ENCODE peak calls at places on chromosomes 12 and 14, in eight cellular contexts. O, C, G, Q, T, B, Z and H are unnamed samples.

GRCh38 chr12:113766880-113767878 is 198.9 kb downstream of the RBM19 start:
- DNase-seq in Q (no peak), O (no peak), T (peak), C (no peak), B (no peak), G (no peak), Z (peak), H (no peak)

GRCh38 chr12:131835616-131836171 is 7.5 kb downstream of the MMP17 start:
- DNase-seq in G (no peak), C (no peak), B (peak), Z (no peak), T (no peak), O (no peak), Q (no peak), H (no peak)

GRCh38 chr14:74539503-74539902 is 45.9 kb downstream of the ISCA2 start:
- DNase-seq in B (peak), O (no peak), Q (no peak), C (no peak), G (no peak), Z (no peak), T (no peak), H (no peak)

GRCh38 chr14:78848234-78848820 is 678.2 kb downstream of the NRXN3 start:
- DNase-seq in Q (peak), T (peak), G (no peak), C (peak), Z (peak), B (no peak), O (peak), H (peak)

GRCh38 chr14:98130691-98131090 is 1141.3 kb downstream of the BCL11B start:
- DNase-seq in Z (no peak), G (no peak), O (no peak), B (no peak), C (no peak), Q (no peak), T (no peak), H (no peak)

GRCh38 chr12:128806573-128806972 is 17.2 kb downstream of the SLC15A4 start:
- DNase-seq in T (no peak), Q (no peak), Z (no peak), G (no peak), C (no peak), B (no peak), O (no peak), H (no peak)

GRCh38 chr12:25372969-25373368 is 122.2 kb upstream of the KRAS start:
- DNase-seq in C (no peak), B (no peak), G (no peak), T (no peak), Z (no peak), Q (no peak), O (no peak), H (no peak)

GRCh38 chr12:90854136-90854689 is 100.8 kb downstream of the CCER1 start:
- DNase-seq in B (no peak), C (peak), T (peak), Q (no peak), Z (peak), G (no peak), O (no peak), H (peak)

GRCh38 chr14:85534435-85534834 is 4.5 kb downstream of the FLRT2 start:
- DNase-seq in C (peak), G (no peak), T (no peak), Z (no peak), O (peak), Q (no peak), B (no peak), H (peak)

GRCh38 chr14:101927859-101928258 is 36.5 kb upstream of the DYNC1H1 start:
- DNase-seq in Q (peak), G (no peak), T (no peak), C (no peak), O (no peak), Z (no peak), B (peak), H (no peak)

GRCh38 chr12:115468087-115468510 is 784.1 kb upstream of the TBX3 start:
- DNase-seq in T (peak), G (no peak), O (peak), B (peak), Q (peak), Z (no peak), C (no peak), H (no peak)

GRCh38 chr12:123614531-123614930 is 12.6 kb downstream of the DDX55 start:
- DNase-seq in C (no peak), G (no peak), Z (no peak), O (no peak), Q (no peak), B (no peak), T (no peak), H (no peak)

GRCh38 chr12:73547421-73547820 is 990.2 kb upstream of the ATXN7L3B start:
- DNase-seq in G (no peak), C (no peak), B (no peak), Q (no peak), O (no peak), Z (no peak), T (no peak), H (no peak)

GRCh38 chr12:107415066-107415465 is 270.5 kb upstream of the PWP1 start:
- DNase-seq in Q (no peak), G (no peak), T (peak), Z (no peak), O (no peak), C (no peak), B (no peak), H (no peak)

GRCh38 chr14:61260939-61261776 is 20.0 kb downstream of the TMEM30B start:
- DNase-seq in Q (no peak), T (peak), Z (peak), O (no peak), B (no peak), G (no peak), C (no peak), H (no peak)

GRCh38 chr14:20415723-20416622 is 2.7 kb upstream of the TEP1 start:
- DNase-seq in C (peak), B (no peak), T (peak), G (no peak), Z (peak), O (no peak), Q (peak), H (peak)

GRCh38 chr12:66947119-66947518 is 268.2 kb upstream of the GRIP1 start:
- DNase-seq in T (no peak), C (no peak), O (no peak), Z (no peak), Q (no peak), B (no peak), G (no peak), H (no peak)

GRCh38 chr12:66063976-66064375 is 66.6 kb downstream of the LLPH start:
- DNase-seq in Q (no peak), C (no peak), T (no peak), Z (no peak), O (no peak), G (no peak), B (no peak), H (no peak)

GRCh38 chr12:107493135-107493494 is 192.5 kb upstream of the PWP1 start:
- DNase-seq in T (no peak), G (no peak), B (no peak), Z (no peak), C (no peak), O (no peak), Q (no peak), H (no peak)

GRCh38 chr12:19055589-19055988 is 73.9 kb upstream of the PLEKHA5 start:
- DNase-seq in G (no peak), C (no peak), B (no peak), Q (no peak), T (no peak), O (no peak), Z (no peak), H (no peak)

GRCh38 chr12:48768147-48768546 is 20.7 kb downstream of the ADCY6 start:
- DNase-seq in B (no peak), Z (no peak), Q (no peak), T (no peak), C (no peak), G (no peak), O (no peak), H (no peak)

GRCh38 chr12:122452701-122453285 is 30.3 kb upstream of the CLIP1 start:
- DNase-seq in O (no peak), Z (no peak), B (no peak), C (no peak), Q (no peak), G (no peak), T (no peak), H (no peak)

GRCh38 chr12:53232641-53233538 is 881 bp upstream of the RARG start:
- DNase-seq in O (peak), Q (peak), G (no peak), C (peak), B (peak), Z (peak), T (peak), H (no peak)

GRCh38 chr12:123057505-123058265 is 77.2 kb downstream of the ARL6IP4 start:
- DNase-seq in C (no peak), B (no peak), Q (no peak), O (no peak), T (no peak), Z (no peak), G (no peak), H (no peak)

GRCh38 chr14:99579077-99579836 is 24.8 kb downstream of the CCDC85C start:
- DNase-seq in C (no peak), G (no peak), Q (peak), O (no peak), B (peak), T (peak), Z (peak), H (no peak)

GRCh38 chr12:67647251-67647546 is 1.3 kb upstream of the DYRK2 start:
- DNase-seq in O (peak), Z (no peak), C (no peak), G (no peak), T (no peak), B (no peak), Q (no peak), H (no peak)

GRCh38 chr12:101925935-101926334 is 48.6 kb downstream of the DRAM1 start:
- DNase-seq in G (no peak), B (no peak), O (no peak), T (no peak), C (no peak), Q (no peak), Z (no peak), H (no peak)

GRCh38 chr12:91276529-91276928 is 93.9 kb upstream of the DCN start:
- DNase-seq in B (no peak), O (no peak), Q (no peak), C (no peak), G (no peak), Z (no peak), T (no peak), H (no peak)

GRCh38 chr12:56630180-56630632 is at the start of gene BAZ2A:
- DNase-seq in C (peak), B (peak), O (peak), Z (peak), Q (peak), T (peak), G (peak), H (peak)

GRCh38 chr12:89971880-89972279 is 263.2 kb upstream of the ATP2B1 start:
- DNase-seq in T (peak), C (no peak), G (no peak), B (no peak), Q (no peak), O (no peak), Z (no peak), H (no peak)

GRCh38 chr12:86914716-86915115 is 658.5 kb upstream of the MGAT4C start:
- DNase-seq in B (no peak), Z (peak), C (peak), G (no peak), Q (no peak), O (peak), T (peak), H (peak)

GRCh38 chr14:23321572-23322547 is 603 bp downstream of the PABPN1 start:
- DNase-seq in T (peak), Z (peak), G (no peak), Q (peak), C (peak), B (peak), O (peak), H (no peak)

GRCh38 chr12:105523164-105524057 is 192.9 kb downstream of the C12orf75 start:
- DNase-seq in G (no peak), C (peak), Q (peak), T (no peak), B (peak), Z (no peak), O (no peak), H (no peak)

GRCh38 chr12:5748027-5748426 is 197.0 kb downstream of the ANO2 start:
- DNase-seq in C (no peak), O (no peak), T (no peak), G (no peak), Q (no peak), Z (no peak), B (no peak), H (no peak)

GRCh38 chr12:5746020-5746419 is 199.0 kb downstream of the ANO2 start:
- DNase-seq in B (no peak), G (no peak), T (no peak), C (no peak), Z (no peak), Q (no peak), O (no peak), H (no peak)

GRCh38 chr12:5746917-5747316 is 198.1 kb downstream of the ANO2 start:
- DNase-seq in C (no peak), Z (no peak), G (no peak), B (no peak), Q (no peak), O (no peak), T (no peak), H (no peak)

GRCh38 chr12:5746496-5746895 is 198.6 kb downstream of the ANO2 start:
- DNase-seq in G (no peak), O (no peak), T (no peak), Q (no peak), B (no peak), C (no peak), Z (no peak), H (no peak)

GRCh38 chr12:5745251-5745888 is 199.7 kb downstream of the ANO2 start:
- DNase-seq in Q (peak), B (no peak), Z (peak), T (peak), O (peak), G (peak), C (peak), H (peak)
- TF ChIP-seq CTCF in Q (peak), B (peak), Z (peak), T (peak), O (peak), G (peak), C (peak), H (peak)

GRCh38 chr12:12985817-12986408 is 14.2 kb downstream of the HEBP1 start:
- DNase-seq in O (peak), B (no peak), Z (peak), G (no peak), Q (peak), C (peak), T (peak), H (no peak)
- TF ChIP-seq CTCF in O (peak), B (peak), Z (peak), G (peak), Q (peak), C (peak), T (peak), H (no peak)

DNA sequence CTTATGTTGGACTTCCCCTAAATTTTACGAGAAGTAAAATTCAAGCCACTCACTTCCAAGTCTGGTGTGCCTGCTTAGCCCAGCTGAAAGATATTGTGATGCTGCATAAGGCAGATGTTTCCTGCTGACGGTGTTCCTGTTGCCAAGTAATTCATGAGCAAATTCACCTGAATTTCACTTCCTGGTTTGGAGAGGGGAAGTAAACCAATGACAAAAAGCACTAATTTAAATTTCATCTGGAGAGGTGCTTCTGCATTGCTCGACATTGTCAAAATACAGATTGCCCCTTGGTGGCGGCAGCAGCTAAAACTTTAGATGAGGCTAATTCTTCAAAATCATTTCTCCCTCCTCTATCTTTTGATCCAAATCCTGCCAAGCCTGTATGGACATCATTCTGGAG is 281.1 kb downstream of the AACS start:
- DNase-seq in Q (no peak), C (no peak), Z (no peak), B (no peak), O (no peak), T (no peak), G (no peak), H (no peak)
- TF ChIP-seq CTCF in Q (no peak), C (no peak), Z (no peak), B (no peak), O (no peak), T (no peak), G (no peak), H (no peak)

GRCh38 chr14:103600503-103600902 is 28.5 kb upstream of the KLC1 start:
- DNase-seq in T (no peak), O (no peak), B (no peak), G (no peak), Q (no peak), Z (no peak), C (no peak), H (no peak)
- TF ChIP-seq CTCF in T (no peak), O (no peak), B (no peak), G (no peak), Q (no peak), Z (no peak), C (no peak), H (no peak)